ENCODE peak calls at places on chromosomes 12 and 14, in eight cellular contexts. P is natural killer cell; W is T47D; T is activated CD4-positive, alpha-beta T cell treated with anti-CD3 and anti-CD28 coated beads for 36 hours; E is epithelial cell of esophagus; V is psoas muscle; R is NCI-H1092; X is ovary. U is an unnamed sample.

GRCh38 chr12:124744273-124744640 is 119.4 kb downstream of the SCARB1 start:
- DNase-seq in X (no peak), R (no peak), V (no peak), E (no peak), W (no peak), T (no peak), P (no peak), U (no peak)

GRCh38 chr12:101767537-101767936 is 28.3 kb upstream of the SYCP3 start:
- DNase-seq in P (no peak), T (no peak), X (no peak), W (no peak), E (no peak), R (no peak), V (no peak), U (no peak)

GRCh38 chr14:26841920-26842741 is 244.3 kb upstream of the NOVA1 start:
- DNase-seq in P (no peak), V (peak), T (no peak), X (peak), R (no peak), W (no peak), E (peak), U (no peak)

GRCh38 chr14:50769893-50770500 is 61.0 kb downstream of the NIN start:
- DNase-seq in P (no peak), E (no peak), V (no peak), W (no peak), T (no peak), R (peak), X (no peak), U (no peak)

GRCh38 chr14:52031781-52032180 is 37.1 kb downstream of the NID2 start:
- DNase-seq in R (no peak), P (no peak), V (peak), T (no peak), W (no peak), E (no peak), X (no peak), U (no peak)

GRCh38 chr12:69105101-69105613 is 134.2 kb upstream of the CPSF6 start:
- DNase-seq in T (no peak), E (no peak), P (no peak), X (no peak), R (peak), W (no peak), V (no peak), U (peak)

GRCh38 chr14:68636597-68636996 is 156.3 kb downstream of the ZFP36L1 start:
- DNase-seq in E (no peak), V (no peak), W (no peak), R (no peak), T (no peak), P (no peak), X (no peak), U (no peak)

GRCh38 chr14:96393292-96393691 is 1.4 kb downstream of the AK7 start:
- DNase-seq in R (no peak), X (no peak), T (no peak), W (no peak), P (no peak), E (no peak), V (no peak), U (no peak)

GRCh38 chr12:92365836-92366235 is 220.2 kb upstream of the BTG1 start:
- DNase-seq in W (no peak), P (no peak), T (no peak), V (no peak), R (peak), X (no peak), E (no peak), U (peak)

GRCh38 chr12:112283541-112283940 is 98.7 kb downstream of the HECTD4 start:
- DNase-seq in E (peak), V (peak), P (no peak), X (no peak), W (no peak), T (no peak), R (no peak), U (no peak)

GRCh38 chr12:105275997-105276760 is 40.2 kb upstream of the APPL2 start:
- DNase-seq in T (no peak), P (no peak), R (no peak), V (no peak), E (peak), X (no peak), W (no peak), U (no peak)

GRCh38 chr14:19974844-19975243 is 547 bp upstream of the OR4K15 start:
- DNase-seq in E (no peak), X (no peak), P (no peak), V (no peak), T (peak), W (no peak), R (no peak), U (no peak)

GRCh38 chr14:67599698-67600561 is at the start of gene PIGH:
- DNase-seq in W (peak), P (peak), X (peak), R (peak), E (peak), V (peak), T (peak), U (peak)

GRCh38 chr12:44930972-44931600 is 55.0 kb upstream of the NELL2 start:
- DNase-seq in R (peak), T (no peak), P (no peak), W (peak), V (no peak), E (peak), X (no peak), U (peak)

GRCh38 chr14:105924951-105925591 is 398.7 kb downstream of the TMEM121 start:
- DNase-seq in W (no peak), E (no peak), R (no peak), V (peak), X (no peak), P (no peak), T (no peak), U (no peak)

GRCh38 chr12:19190292-19191031 is 60.9 kb downstream of the PLEKHA5 start:
- DNase-seq in V (no peak), R (no peak), P (no peak), E (peak), T (no peak), W (no peak), X (no peak), U (no peak)

GRCh38 chr12:61525331-61525730 is 734.9 kb upstream of the USP15 start:
- DNase-seq in R (no peak), E (no peak), X (no peak), P (no peak), V (no peak), W (no peak), T (no peak), U (no peak)

GRCh38 chr14:57982161-57982560 is 116.3 kb upstream of the SLC35F4 start:
- DNase-seq in P (no peak), V (no peak), X (no peak), T (no peak), R (no peak), E (no peak), W (no peak), U (no peak)

GRCh38 chr14:57390806-57391562 is 598 bp downstream of the NAA30 start:
- DNase-seq in W (peak), R (no peak), V (peak), P (peak), X (no peak), E (peak), T (peak), U (no peak)

GRCh38 chr12:3931206-3931605 is 58.0 kb upstream of the PARP11 start:
- DNase-seq in P (no peak), W (no peak), X (no peak), R (no peak), T (no peak), E (no peak), V (no peak), U (no peak)

GRCh38 chr14:104290756-104291122 is 152.4 kb downstream of the KIF26A start:
- DNase-seq in P (no peak), T (no peak), W (no peak), E (no peak), X (peak), V (peak), R (no peak), U (no peak)

GRCh38 chr12:104951759-104952509 is 6.2 kb downstream of the SLC41A2 start:
- DNase-seq in X (no peak), R (no peak), P (no peak), V (no peak), E (no peak), T (no peak), W (no peak), U (no peak)

GRCh38 chr14:24188251-24189058 is at the start of gene IPO4:
- DNase-seq in W (peak), E (peak), T (peak), V (peak), P (peak), R (peak), X (peak), U (peak)

GRCh38 chr12:25681580-25681979 is 128.5 kb upstream of the LMNTD1 start:
- DNase-seq in W (no peak), X (no peak), E (peak), P (no peak), R (no peak), V (no peak), T (no peak), U (no peak)

GRCh38 chr12:4164591-4165558 is 108.7 kb upstream of the CCND2 start:
- DNase-seq in X (peak), E (peak), V (peak), W (no peak), T (peak), P (peak), R (no peak), U (no peak)

GRCh38 chr14:58077621-58078020 is 74.4 kb downstream of the ARMH4 start:
- DNase-seq in T (no peak), V (no peak), R (no peak), X (no peak), E (no peak), W (no peak), P (no peak), U (no peak)

U was measured in NCI-H2107.